ENCODE peak calls at places on chromosomes 7 and 10, in four cellular contexts. F, G, S and X are unnamed samples.

GRCh38 chr7:81810448-81811155 is 40.8 kb upstream of the HGF start:
- DNase-seq in F (no peak), G (no peak), S (no peak), X (no peak)

GRCh38 chr7:139441961-139442360 is 41.5 kb downstream of the KLRG2 start:
- DNase-seq in F (no peak), G (no peak), S (no peak), X (peak; percentile 95)

GRCh38 chr10:11351801-11352200 is 259.6 kb downstream of the USP6NL start:
- DNase-seq in F (no peak), G (no peak), S (no peak), X (no peak)

GRCh38 chr7:89401099-89401498 is 605.6 kb upstream of the TEX47 start:
- DNase-seq in F (no peak), G (no peak), S (no peak), X (no peak)

GRCh38 chr7:101677421-101678137 is 48.5 kb upstream of the MYL10 start:
- DNase-seq in F (peak; percentile 49), G (no peak), S (no peak), X (peak; percentile 22)

GRCh38 chr10:75038335-75038734 is 73.1 kb upstream of the SAMD8 start:
- DNase-seq in F (peak; percentile 67), G (peak; percentile 29), S (no peak), X (no peak)

GRCh38 chr10:22712959-22713852 is 1.2 kb downstream of the PIP4K2A start:
- DNase-seq in F (peak; percentile 42), G (peak; percentile 34), S (no peak), X (no peak)

GRCh38 chr7:70047891-70048448 is 449.7 kb downstream of the AUTS2 start:
- DNase-seq in F (no peak), G (no peak), S (no peak), X (no peak)

GRCh38 chr10:47249881-47250280 is 50.1 kb upstream of the GDF10 start:
- DNase-seq in F (no peak), G (no peak), S (no peak), X (no peak)

GRCh38 chr7:64904008-64904407 is 935 bp downstream of the ZNF273 start:
- DNase-seq in F (no peak), G (no peak), S (no peak), X (no peak)

GRCh38 chr7:64902806-64903721 is at the start of gene ZNF273:
- DNase-seq in F (peak; percentile 84), G (peak; percentile 88), S (peak; percentile 91), X (peak; percentile 93)

GRCh38 chr7:64905133-64905532 is 2.1 kb downstream of the ZNF273 start:
- DNase-seq in F (peak; percentile 28), G (no peak), S (no peak), X (no peak)

GRCh38 chr7:64907641-64908326 is 4.7 kb downstream of the ZNF273 start:
- DNase-seq in F (no peak), G (no peak), S (no peak), X (no peak)

DNA sequence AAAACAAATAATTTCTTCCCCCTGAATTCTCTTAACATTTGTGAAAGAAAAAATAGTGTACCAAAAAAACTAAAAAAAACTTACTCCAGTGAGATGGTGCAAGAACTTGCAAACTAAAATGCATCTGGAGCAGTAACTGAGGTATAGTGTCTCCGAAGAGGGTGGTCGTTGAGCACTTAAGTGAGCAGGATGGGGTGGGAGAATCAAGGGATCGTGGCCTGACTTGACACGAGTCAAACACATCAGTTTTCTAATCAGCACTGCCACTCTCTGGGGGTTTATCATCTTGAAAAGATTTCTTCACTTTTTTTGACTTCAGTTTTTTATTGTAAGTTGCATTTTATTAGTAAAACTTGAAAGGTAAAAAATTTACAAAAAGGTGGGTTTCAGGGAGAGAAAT is 2.5 kb downstream of the ZNF273 start:
- DNase-seq in F (no peak), G (no peak), S (no peak), X (no peak)
- H3K4me3 ChIP-seq in F (no peak overlapping the region), G (no peak overlapping the region), S (no peak overlapping the region), X (no peak overlapping the region)

GRCh38 chr7:120398284-120399000 is 125.5 kb downstream of the KCND2 start:
- DNase-seq in F (no peak), G (no peak), S (no peak), X (no peak)
- TF ChIP-seq CTCF in F (no peak), G (no peak), S (no peak), X (no peak)

GRCh38 chr10:667602-668143 is 21.8 kb downstream of the DIP2C start:
- DNase-seq in F (no peak), G (no peak), S (no peak), X (no peak)

GRCh38 chr10:664893-665292 is 24.6 kb downstream of the DIP2C start:
- DNase-seq in F (no peak), G (no peak), S (no peak), X (no peak)

GRCh38 chr10:665579-666091 is 23.8 kb downstream of the DIP2C start:
- DNase-seq in F (peak; percentile 75), G (no peak), S (no peak), X (no peak)

GRCh38 chr10:667096-667495 is 22.4 kb downstream of the DIP2C start:
- DNase-seq in F (no peak), G (no peak), S (no peak), X (no peak)

GRCh38 chr10:666237-667012 is 23.0 kb downstream of the DIP2C start:
- DNase-seq in F (no peak), G (no peak), S (no peak), X (no peak)
- H3K4me3 ChIP-seq in F (peak overlapping the region; percentile 33), G (no peak overlapping the region), S (no peak overlapping the region), X (no peak overlapping the region)

GRCh38 chr7:29344334-29344978 is 149.9 kb downstream of the CHN2 start:
- DNase-seq in F (no peak), G (no peak), S (no peak), X (peak; percentile 85)

GRCh38 chr7:29346574-29346973 is 152.0 kb downstream of the CHN2 start:
- DNase-seq in F (no peak), G (no peak), S (no peak), X (peak; percentile 78)

GRCh38 chr7:29343379-29343778 is 148.8 kb downstream of the CHN2 start:
- DNase-seq in F (no peak), G (no peak), S (no peak), X (no peak)

GRCh38 chr7:29342761-29343160 is 148.2 kb downstream of the CHN2 start:
- DNase-seq in F (no peak), G (no peak), S (no peak), X (peak; percentile 81)

GRCh38 chr7:29345590-29345989 is 151.0 kb downstream of the CHN2 start:
- DNase-seq in F (peak; percentile 39), G (peak; percentile 63), S (peak; percentile 78), X (peak; percentile 59)
- TF ChIP-seq CTCF in F (peak; percentile 42), G (peak; percentile 57), S (peak; percentile 79), X (peak; percentile 36)